ENCODE peak calls at places on chromosomes 7 and 10, in eight cellular contexts. O is adrenal gland; U is BE2C; S is SIG-M5; D is EL; E is T-helper 1 cell; I is activated effector memory CD4-positive, alpha-beta T cell treated with anti-CD3 and anti-CD28 coated beads, Interleukin-2, amount 50 U/mL, for 16 hours; M is dermis blood vessel endothelial cell. K is an unnamed sample.
A peak's percentile ranks its signal among the peaks of the same experiment; 100 is the strongest.

GRCh38 chr7:130648580-130648979 is 20.0 kb downstream of the COPG2 start:
- DNase-seq in M (no peak), E (no peak), U (no peak), I (no peak), O (no peak), S (no peak), D (no peak), K (no peak)

GRCh38 chr10:91049961-91050360 is 129.1 kb upstream of the ANKRD1 start:
- DNase-seq in E (no peak), U (no peak), O (no peak), I (no peak), S (no peak), M (no peak), D (peak; percentile 6), K (no peak)

GRCh38 chr7:73906874-73907273 is 45.9 kb downstream of the TMEM270 start:
- DNase-seq in D (no peak), U (no peak), E (no peak), S (no peak), I (peak; percentile 13), M (no peak), O (no peak), K (peak; percentile 19)

GRCh38 chr7:134165266-134165665 is 38.1 kb downstream of the LRGUK start:
- DNase-seq in O (no peak), M (no peak), I (no peak), U (no peak), S (no peak), E (no peak), D (no peak), K (no peak)

GRCh38 chr10:77533156-77533886 is 104.3 kb downstream of the KCNMA1 start:
- DNase-seq in D (no peak), I (no peak), O (peak; percentile 25), E (no peak), U (no peak), M (no peak), S (no peak), K (no peak)

GRCh38 chr10:132693676-132694075 is 92.3 kb downstream of the NKX6-2 start:
- DNase-seq in I (no peak), M (no peak), E (no peak), U (no peak), S (no peak), D (no peak), O (no peak), K (no peak)

GRCh38 chr10:127370601-127371000 is 174.2 kb upstream of the INSYN2A start:
- DNase-seq in D (no peak), U (no peak), S (no peak), O (no peak), I (no peak), E (no peak), M (no peak), K (no peak)

GRCh38 chr7:75531359-75531821 is 39.3 kb downstream of the SPDYE5 start:
- DNase-seq in U (no peak), O (no peak), D (peak; percentile 8), S (no peak), M (no peak), I (no peak), E (no peak), K (no peak)

GRCh38 chr10:71801357-71801756 is 28.0 kb upstream of the VSIR start:
- DNase-seq in S (no peak), M (no peak), I (no peak), U (no peak), O (no peak), E (no peak), D (no peak), K (no peak)

GRCh38 chr7:115368998-115369397 is 447.1 kb downstream of the MDFIC start:
- DNase-seq in S (no peak), O (no peak), I (no peak), M (no peak), U (no peak), E (no peak), D (no peak), K (no peak)

GRCh38 chr10:91185239-91185875 is 35.1 kb upstream of the PCGF5 start:
- DNase-seq in E (no peak), D (peak; percentile 92), O (peak; percentile 72), M (peak; percentile 38), S (no peak), U (no peak), I (no peak), K (no peak)